ENCODE peak calls at places on chromosomes 4 and X, in four cellular contexts. Z is AG10803, U is HFF-Myc, J is choroid plexus epithelial cell. E is an unnamed sample.

GRCh38 chrX:23312136-23312535 is 22.5 kb upstream of the PTCHD1 start:
- DNase-seq in U (no peak), Z (no peak), J (no peak), E (no peak)

GRCh38 chr4:79574741-79575451 is 166.9 kb upstream of the GK2 start:
- DNase-seq in Z (no peak), U (no peak), J (no peak), E (no peak)

GRCh38 chr4:145528601-145529000 is 46.9 kb downstream of the SMAD1 start:
- DNase-seq in U (no peak), Z (no peak), J (no peak), E (no peak)

GRCh38 chrX:117839544-117839943 is 277.1 kb downstream of the KLHL13 start:
- DNase-seq in J (no peak), U (no peak), Z (no peak), E (no peak)

GRCh38 chrX:63514575-63514967 is 163.4 kb upstream of the SPIN4 start:
- DNase-seq in U (no peak), Z (peak), J (peak), E (no peak)

GRCh38 chr4:163391756-163392155 is 48.1 kb downstream of the NPY5R start:
- DNase-seq in Z (no peak), U (no peak), J (no peak), E (no peak)

GRCh38 chr4:127313767-127314166 is 319.0 kb upstream of the INTU start:
- DNase-seq in J (no peak), Z (no peak), U (no peak), E (no peak)

GRCh38 chr4:2964077-2964471 is 703 bp downstream of the GRK4 start:
- DNase-seq in J (no peak), U (no peak), Z (no peak), E (no peak)

GRCh38 chr4:53497446-53498069 is 93.7 kb downstream of the LNX1 start:
- DNase-seq in Z (peak), J (peak), U (no peak), E (peak)

GRCh38 chrX:24245201-24245600 is 68.7 kb downstream of the SUPT20HL2 start:
- DNase-seq in J (peak), U (no peak), Z (peak), E (peak)

GRCh38 chrX:88438209-88438608 is 308.8 kb upstream of the CPXCR1 start:
- DNase-seq in Z (no peak), J (no peak), U (no peak), E (no peak)

GRCh38 chr4:10656988-10657387 is 27.6 kb downstream of the CLNK start:
- DNase-seq in Z (no peak), U (no peak), J (peak), E (no peak)

GRCh38 chrX:17860811-17861495 is at the start of gene RAI2:
- DNase-seq in U (no peak), J (no peak), Z (no peak), E (no peak)

GRCh38 chr4:166501941-166502382 is 628.9 kb downstream of the TLL1 start:
- DNase-seq in Z (no peak), U (no peak), J (peak), E (peak)

GRCh38 chr4:112119358-112119783 is 25.9 kb upstream of the FAM241A start:
- DNase-seq in J (no peak), Z (no peak), U (no peak), E (no peak)

GRCh38 chrX:10071451-10072163 is 85.2 kb upstream of the CLCN4 start:
- DNase-seq in Z (peak), J (peak), U (no peak), E (peak)

GRCh38 chr4:87275311-87275710 is 47.4 kb downstream of the HSD17B13 start:
- DNase-seq in U (no peak), Z (no peak), J (no peak), E (no peak)

GRCh38 chr4:122450847-122451246 is 5.7 kb downstream of the IL2 start:
- DNase-seq in J (peak), U (peak), Z (peak), E (peak)

GRCh38 chr4:40825014-40825838 is 75.5 kb downstream of the NSUN7 start:
- DNase-seq in U (no peak), Z (no peak), J (no peak), E (no peak)

GRCh38 chrX:154396948-154397887 is 959 bp upstream of the RPL10 start:
- DNase-seq in J (peak), U (no peak), Z (peak), E (peak)

GRCh38 chrX:24268786-24269185 is 45.1 kb downstream of the SUPT20HL2 start:
- DNase-seq in U (no peak), Z (no peak), J (no peak), E (no peak)

GRCh38 chrX:56728752-56729151 is 291 bp upstream of the NBDY start:
- DNase-seq in J (peak), U (no peak), Z (no peak), E (peak)

GRCh38 chr4:111678466-111678865 is 466.8 kb upstream of the FAM241A start:
- DNase-seq in U (peak), Z (peak), J (peak), E (peak)

GRCh38 chr4:16667464-16667863 is 231.0 kb downstream of the LDB2 start:
- DNase-seq in U (peak), Z (peak), J (peak), E (peak)

GRCh38 chr4:14178421-14178820 is 550.9 kb upstream of the BOD1L1 start:
- DNase-seq in J (peak), Z (peak), U (peak), E (peak)

GRCh38 chrX:18290200-18290599 is 64.3 kb downstream of the SCML2 start:
- DNase-seq in J (no peak), Z (peak), U (no peak), E (peak)

GRCh38 chr4:41719417-41719816 is 29.1 kb downstream of the PHOX2B start:
- DNase-seq in J (peak), Z (peak), U (no peak), E (peak)

GRCh38 chr4:78864405-78865024 is 74.7 kb downstream of the PAQR3 start:
- DNase-seq in J (peak), Z (peak), U (peak), E (peak)

GRCh38 chr4:78660559-78660958 is 109.0 kb downstream of the ANXA3 start:
- DNase-seq in Z (no peak), J (peak), U (no peak), E (peak)

DNA sequence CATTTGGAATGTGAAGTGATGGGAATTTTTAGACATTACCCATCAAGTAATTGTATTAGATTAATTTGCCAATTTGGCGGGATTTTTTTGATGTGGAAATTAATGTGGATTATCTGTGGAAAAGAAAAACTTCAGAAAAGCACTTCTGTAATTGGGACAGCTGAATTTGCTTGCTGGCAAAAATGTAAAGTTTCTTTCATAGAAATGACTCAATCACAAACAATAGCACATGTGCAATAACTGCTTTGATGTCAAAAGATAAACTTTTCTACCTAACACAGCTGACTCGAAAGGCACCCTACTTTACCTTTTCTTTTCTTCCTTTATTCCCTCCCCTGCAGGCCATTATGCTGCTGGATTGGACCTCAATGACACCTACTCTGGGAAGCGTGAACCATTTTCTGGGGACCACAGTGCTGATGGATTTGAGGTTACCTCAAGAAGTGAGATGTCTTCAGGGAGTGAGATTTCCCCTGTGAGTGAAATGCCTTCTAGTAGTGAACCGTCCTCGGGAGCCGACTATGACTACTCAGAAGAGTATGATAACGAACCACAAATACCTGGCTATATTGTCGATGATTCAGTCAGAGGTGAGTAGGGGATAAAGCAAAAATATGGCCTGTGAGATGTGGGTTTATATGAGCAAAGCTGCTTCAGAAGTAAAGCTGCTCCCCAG is 1.4 kb downstream of the AREG start:
- DNase-seq in U (no peak), Z (no peak), J (peak), E (no peak)
- H3K4me3 ChIP-seq in U (no peak), Z (no peak), J (peak), E (peak)

GRCh38 chr4:185833055-185833598 is 21.1 kb upstream of the SORBS2 start:
- DNase-seq in U (no peak), Z (peak), J (peak), E (no peak)

GRCh38 chr4:185834088-185834487 is 22.1 kb upstream of the SORBS2 start:
- DNase-seq in Z (no peak), U (no peak), J (no peak), E (no peak)

GRCh38 chr4:185834778-185835177 is 22.8 kb upstream of the SORBS2 start:
- DNase-seq in U (no peak), Z (no peak), J (no peak), E (no peak)

GRCh38 chr4:185830263-185830994 is 18.4 kb upstream of the SORBS2 start:
- DNase-seq in J (no peak), U (no peak), Z (no peak), E (no peak)

GRCh38 chr4:185831125-185831815 is 19.3 kb upstream of the SORBS2 start:
- DNase-seq in J (no peak), U (no peak), Z (no peak), E (no peak)
- TF ChIP-seq CTCF in J (no peak), U (no peak), Z (no peak), E (no peak)

DNA sequence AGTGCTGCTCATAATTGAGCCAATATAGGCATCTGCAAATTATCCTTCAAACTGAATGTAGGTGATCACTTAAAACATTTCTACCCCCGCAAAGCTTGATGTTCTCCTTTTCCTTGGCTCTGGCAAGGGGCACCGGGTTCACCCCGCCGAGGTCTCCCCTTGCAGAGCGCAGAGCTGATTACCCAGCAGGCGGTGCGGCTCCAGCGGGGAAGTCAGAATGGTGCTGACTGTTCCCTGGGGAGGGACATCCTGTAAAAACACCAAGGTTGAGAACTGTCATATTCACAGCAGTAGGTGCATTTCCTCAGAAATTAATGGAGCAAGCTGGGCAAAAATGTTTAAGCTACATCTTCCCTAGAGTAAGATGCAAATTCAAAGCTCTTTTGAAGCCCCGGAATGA is 767.4 kb upstream of the TENM3 start:
- DNase-seq in J (peak), Z (no peak), U (no peak), E (peak)
- H3K4me3 ChIP-seq in J (peak), Z (no peak), U (no peak), E (no peak)

GRCh38 chr4:48295116-48295515 is 25.5 kb upstream of the TEC start:
- DNase-seq in U (no peak), Z (peak), J (no peak), E (no peak)

DNA sequence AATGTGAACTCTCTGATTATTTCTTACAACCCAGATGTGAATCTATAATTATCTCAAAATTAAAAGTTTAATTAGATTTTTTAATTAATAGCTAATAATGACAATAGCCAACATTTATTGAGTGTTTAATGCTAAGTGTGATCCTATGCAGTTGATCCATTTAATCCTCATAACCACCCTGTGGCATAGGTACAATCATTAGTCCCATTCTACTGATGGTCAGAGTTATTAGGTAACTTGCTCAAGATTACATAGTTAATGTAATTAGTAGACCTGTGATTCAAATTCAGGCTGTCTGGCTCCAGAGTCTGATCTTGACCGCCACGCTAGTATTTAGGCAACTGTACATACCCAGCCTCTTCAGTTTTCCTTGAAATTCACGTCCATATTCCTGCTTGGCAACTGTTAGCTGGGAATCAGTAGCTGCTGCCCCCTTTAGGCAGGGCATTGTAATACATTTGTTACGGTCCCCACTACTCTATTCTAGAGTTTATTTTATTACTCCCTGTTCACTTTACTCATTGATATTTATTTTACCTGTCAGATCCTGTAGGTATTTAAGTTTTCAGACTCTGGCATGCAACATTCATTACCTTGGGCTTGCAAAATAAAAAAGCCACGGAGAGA is 20.6 kb upstream of the TEC start:
- DNase-seq in J (peak), U (no peak), Z (peak), E (peak)
- TF ChIP-seq CTCF in J (peak), U (peak), Z (peak), E (peak)

GRCh38 chr4:56211202-56211601 is 176.1 kb downstream of the AASDH start:
- DNase-seq in U (no peak), J (no peak), Z (no peak), E (no peak)
- H3K4me3 ChIP-seq in U (no peak), J (no peak), Z (no peak), E (no peak)

DNA sequence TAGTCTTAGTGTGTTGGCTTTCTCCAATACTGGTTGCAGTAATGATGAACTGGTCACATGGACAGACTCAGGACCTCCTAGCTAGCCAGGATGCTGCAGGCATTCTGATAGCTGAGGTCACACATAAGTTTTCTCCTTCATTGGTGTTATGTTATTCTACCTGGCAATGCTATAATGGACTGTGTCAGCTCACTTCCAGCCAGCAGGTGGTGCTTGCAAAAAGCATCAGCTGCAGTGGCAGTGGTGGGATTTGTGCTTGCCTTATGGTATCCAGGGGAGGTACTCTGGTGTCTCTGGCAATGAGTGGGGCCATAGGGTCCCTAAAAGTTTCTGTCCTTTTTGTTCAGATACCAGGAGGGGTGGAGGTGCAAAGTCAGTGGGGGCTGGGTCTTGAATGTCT is 33.6 kb downstream of the ZNF330 start:
- DNase-seq in J (no peak), Z (no peak), U (no peak), E (no peak)
- TF ChIP-seq CTCF in J (peak), Z (no peak), U (peak), E (no peak)

DNA sequence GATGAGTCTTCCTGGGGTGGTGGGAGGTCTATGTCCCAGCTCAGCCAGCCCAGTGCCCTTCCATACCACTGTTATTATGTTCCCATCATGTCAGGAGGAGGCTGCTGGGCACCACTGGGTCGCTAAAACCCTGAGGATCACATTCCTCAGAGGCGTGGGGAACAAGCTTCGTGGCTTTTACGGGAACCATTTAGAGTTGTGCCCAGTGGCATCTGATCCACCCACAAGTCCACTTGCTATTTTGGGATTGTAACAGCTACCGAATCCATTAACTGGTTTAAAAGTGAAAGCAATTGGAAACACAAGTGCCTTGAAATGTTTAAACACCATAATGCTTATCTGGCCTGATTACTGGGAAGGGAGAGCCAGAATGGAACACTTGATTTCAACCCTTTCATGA is 13.1 kb upstream of the CCKAR start:
- DNase-seq in J (no peak), U (no peak), Z (no peak), E (no peak)
- H3K4me3 ChIP-seq in J (no peak), U (no peak), Z (no peak), E (no peak)

DNA sequence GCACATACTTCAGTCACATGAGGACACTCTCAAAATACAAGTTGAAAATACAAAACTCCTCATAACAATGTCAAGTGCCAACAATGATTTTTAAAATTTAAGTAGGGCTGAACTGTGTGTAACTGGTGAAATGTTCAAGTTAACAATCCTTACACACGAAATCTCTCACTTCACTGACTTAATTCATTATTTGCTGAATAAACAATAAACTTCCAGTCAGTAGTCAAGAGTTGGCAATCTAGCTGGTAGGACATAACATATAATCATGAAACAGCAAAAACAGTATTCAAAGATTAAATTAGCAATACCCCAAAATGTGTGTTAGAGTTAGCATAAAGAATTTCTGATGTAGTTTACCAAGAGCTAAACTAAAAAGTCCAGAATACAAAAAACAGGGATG is 1.9 kb upstream of the RAB33B start:
- DNase-seq in U (no peak), J (no peak), Z (no peak), E (no peak)
- TF ChIP-seq CTCF in U (no peak), J (no peak), Z (no peak), E (no peak)

DNA sequence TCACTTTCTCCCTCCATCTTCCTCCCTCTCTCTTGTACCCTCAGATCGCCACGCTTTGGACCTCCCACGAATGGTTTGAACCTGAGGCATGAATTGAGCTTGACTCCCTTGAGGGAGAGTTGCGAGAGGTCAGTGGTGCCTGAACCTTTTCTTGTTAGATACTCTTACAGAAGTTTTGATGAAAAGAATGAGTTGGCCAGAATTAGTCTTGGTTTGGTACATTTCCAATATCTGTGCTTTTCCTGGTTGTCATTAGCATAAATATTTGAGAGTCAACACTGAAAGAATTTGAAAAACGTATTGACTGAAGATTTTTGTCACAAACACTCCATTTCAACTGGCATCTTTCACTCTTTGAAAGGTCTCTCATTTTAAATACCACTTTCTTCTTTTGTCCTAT is 510.6 kb upstream of the DIPK2B start:
- DNase-seq in Z (peak), J (no peak), U (no peak), E (peak)
- H3K4me3 ChIP-seq in Z (peak), J (no peak), U (no peak), E (no peak)

DNA sequence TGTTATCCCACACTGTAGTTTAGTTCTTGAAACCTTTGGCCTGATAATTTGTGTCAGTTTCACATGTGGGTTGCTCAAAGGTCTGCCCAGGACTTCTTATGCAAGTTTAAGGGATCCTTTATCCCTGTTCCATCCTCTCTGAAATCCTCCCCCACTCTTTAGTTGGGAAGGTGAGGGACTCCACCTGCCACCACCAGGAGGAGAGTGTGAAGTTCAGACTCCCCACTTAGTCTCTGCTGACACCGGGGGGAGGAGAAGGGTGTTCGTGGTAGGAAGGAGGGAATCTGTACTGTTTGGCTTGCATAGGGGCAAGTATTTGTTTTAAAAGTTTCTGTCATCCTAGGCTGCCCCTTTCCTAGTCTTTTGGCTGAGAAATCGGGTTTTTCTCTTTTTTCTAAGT is 211.8 kb downstream of the PPP4R3C start:
- DNase-seq in U (no peak), J (no peak), Z (no peak), E (no peak)
- TF ChIP-seq CTCF in U (no peak), J (no peak), Z (no peak), E (no peak)

E was measured in fibroblast of mammary gland.